ENCODE peak calls at places on chromosomes 2 and 18, in nine cellular contexts. I, O, E, T, S, Y, D, B and V are unnamed samples.

GRCh38 chr2:242056026-242056425 is 186.5 kb downstream of the RTP5 start:
- DNase-seq in I (no peak), O (no peak), E (no peak), T (no peak), S (no peak), Y (no peak), D (no peak), B (no peak), V (no peak)

GRCh38 chr2:152098798-152099654 is at the start of gene CACNB4:
- DNase-seq in I (no peak), O (no peak), E (peak), T (no peak), S (no peak), Y (no peak), D (peak), B (peak), V (no peak)

GRCh38 chr2:27290571-27290970 is 8.3 kb downstream of the TRIM54 start:
- DNase-seq in I (no peak), O (no peak), E (no peak), T (no peak), S (no peak), Y (no peak), D (no peak), B (no peak), V (no peak)

GRCh38 chr2:99806758-99807157 is 316.9 kb upstream of the REV1 start:
- DNase-seq in I (no peak), O (peak), E (no peak), T (no peak), S (peak), Y (no peak), D (no peak), B (peak), V (no peak)

GRCh38 chr18:23936371-23936958 is 78.1 kb upstream of the TTC39C start:
- DNase-seq in I (no peak), O (no peak), E (no peak), T (no peak), S (no peak), Y (no peak), D (no peak), B (no peak), V (no peak)

GRCh38 chr2:79223539-79223938 is 64.0 kb upstream of the REG3A start:
- DNase-seq in I (no peak), O (no peak), E (no peak), T (no peak), S (no peak), Y (no peak), D (no peak), B (no peak), V (no peak)

GRCh38 chr18:34592961-34593382 is 117.1 kb upstream of the DTNA start:
- DNase-seq in I (no peak), O (peak), E (no peak), T (peak), S (peak), Y (no peak), D (peak), B (peak), V (peak)

GRCh38 chr18:43571078-43571689 is 293.9 kb upstream of the SYT4 start:
- DNase-seq in I (no peak), O (peak), E (no peak), T (no peak), S (peak), Y (no peak), D (peak), B (peak), V (no peak)

GRCh38 chr18:48996901-48997463 is 46.2 kb upstream of the SMAD7 start:
- DNase-seq in I (no peak), O (peak), E (no peak), T (no peak), S (peak), Y (no peak), D (no peak), B (peak), V (no peak)

GRCh38 chr2:149330127-149331022 is at the start of gene LYPD6:
- DNase-seq in I (peak), O (peak), E (no peak), T (peak), S (peak), Y (no peak), D (peak), B (peak), V (peak)